ENCODE peak calls at places on chromosomes 13 and 19, in six cellular contexts. M is fibroblast of mammary gland, Z is fibroblast of lung, X is astrocyte of the spinal cord, Y is lower leg skin, V is ovary. C is an unnamed sample.
A peak's percentile ranks its signal among the peaks of the same experiment; 100 is the strongest.

GRCh38 chr13:26656919-26657318 is 99.4 kb downstream of the WASF3 start:
- DNase-seq in Y (no peak), V (no peak), X (peak; percentile 43), M (peak; percentile 70), Z (peak; percentile 58), C (peak; percentile 61)

GRCh38 chr13:41018583-41018909 is 570 bp downstream of the ELF1 start:
- DNase-seq in V (no peak), Y (no peak), X (no peak), Z (no peak), M (no peak), C (no peak)

GRCh38 chr13:29978211-29978610 is 127.8 kb upstream of the UBL3 start:
- DNase-seq in X (no peak), Y (no peak), V (no peak), Z (no peak), M (peak; percentile 65), C (peak; percentile 5)

GRCh38 chr13:27139565-27139964 is 32.0 kb downstream of the USP12 start:
- DNase-seq in Z (no peak), V (no peak), Y (no peak), X (no peak), M (no peak), C (no peak)

GRCh38 chr13:27665761-27666160 is 44.1 kb downstream of the POLR1D start:
- DNase-seq in Z (no peak), V (no peak), X (no peak), M (no peak), Y (no peak), C (no peak)

GRCh38 chr19:55147408-55148251 is 1.4 kb downstream of the TNNT1 start:
- DNase-seq in V (no peak), M (no peak), Y (no peak), X (no peak), Z (no peak), C (no peak)

GRCh38 chr19:34480971-34481821 is at the start of gene WTIP:
- DNase-seq in V (peak; percentile 92), X (peak; percentile 89), Y (no peak), M (peak; percentile 75), Z (peak; percentile 94), C (peak; percentile 95)

GRCh38 chr19:45848922-45849321 is 14.0 kb downstream of the SYMPK start:
- DNase-seq in Z (no peak), V (no peak), X (no peak), M (peak; percentile 6), Y (no peak), C (peak; percentile 17)

GRCh38 chr13:113553541-113554332 is 30.8 kb upstream of the TFDP1 start:
- DNase-seq in Y (peak; percentile 9), V (peak; percentile 32), Z (no peak), X (no peak), M (no peak), C (no peak)

GRCh38 chr19:991174-991931 is 7.2 kb downstream of the WDR18 start:
- DNase-seq in M (peak; percentile 54), Y (no peak), X (peak; percentile 42), V (peak; percentile 54), Z (peak; percentile 22), C (peak; percentile 58)

GRCh38 chr13:106997696-106998095 is 429.8 kb upstream of the ARGLU1 start:
- DNase-seq in Z (no peak), Y (no peak), M (no peak), V (no peak), X (no peak), C (no peak)

GRCh38 chr19:1098177-1099051 is 3.2 kb upstream of the POLR2E start:
- DNase-seq in Z (no peak), X (no peak), M (peak; percentile 51), Y (peak; percentile 64), V (no peak), C (no peak)

GRCh38 chr19:34269968-34270621 is 15.7 kb downstream of the GARRE1 start:
- DNase-seq in V (peak; percentile 44), Z (peak; percentile 83), X (peak; percentile 65), M (peak; percentile 50), Y (peak; percentile 45), C (peak; percentile 90)

GRCh38 chr13:34591801-34592454 is 350.1 kb upstream of the NBEA start:
- DNase-seq in V (no peak), M (no peak), Z (peak; percentile 18), Y (peak; percentile 39), X (no peak), C (no peak)

GRCh38 chr13:76860706-76861105 is 25.5 kb downstream of the KCTD12 start:
- DNase-seq in Z (no peak), X (no peak), V (no peak), Y (no peak), M (no peak), C (no peak)

GRCh38 chr13:100115693-100116254 is 26.9 kb downstream of the PCCA start:
- DNase-seq in X (no peak), M (no peak), V (no peak), Z (no peak), Y (no peak), C (no peak)

GRCh38 chr19:4064551-4065260 is 2.0 kb downstream of the ZBTB7A start:
- DNase-seq in Z (peak; percentile 32), M (peak; percentile 41), X (peak; percentile 35), Y (peak; percentile 60), V (peak; percentile 83), C (no peak)

GRCh38 chr19:50203281-50204080 is at the start of gene MYH14:
- DNase-seq in V (peak; percentile 66), Y (peak; percentile 63), Z (peak; percentile 3), X (peak; percentile 9), M (peak; percentile 34), C (peak; percentile 30)

GRCh38 chr19:53977991-53978731 is 13.3 kb upstream of the CACNG6 start:
- DNase-seq in Y (peak; percentile 31), Z (peak; percentile 90), X (peak; percentile 87), V (no peak), M (peak; percentile 80), C (peak; percentile 97)

GRCh38 chr13:43652751-43653150 is 134.0 kb downstream of the ENOX1 start:
- DNase-seq in X (no peak), V (no peak), Z (no peak), Y (no peak), M (no peak), C (no peak)

GRCh38 chr13:107715496-107715895 is 499.8 kb downstream of the LIG4 start:
- DNase-seq in X (no peak), Y (no peak), M (no peak), Z (no peak), V (no peak), C (no peak)

GRCh38 chr13:37107868-37108267 is 2.4 kb upstream of the CSNK1A1L start:
- DNase-seq in Z (no peak), V (no peak), X (no peak), M (no peak), Y (no peak), C (no peak)

GRCh38 chr19:35908977-35909683 is 1.0 kb upstream of the TYROBP start:
- DNase-seq in Y (peak; percentile 68), M (no peak), Z (no peak), X (no peak), V (no peak), C (no peak)

GRCh38 chr13:40247845-40248244 is 418.6 kb downstream of the FOXO1 start:
- DNase-seq in Y (no peak), M (peak; percentile 60), X (no peak), Z (peak; percentile 18), V (no peak), C (peak; percentile 67)

GRCh38 chr19:1181606-1182005 is 7.5 kb upstream of the SBNO2 start:
- DNase-seq in M (no peak), Z (no peak), V (no peak), Y (no peak), X (no peak), C (no peak)

GRCh38 chr19:4328243-4328990 is 10.2 kb downstream of the STAP2 start:
- DNase-seq in Z (peak; percentile 73), Y (peak; percentile 52), V (peak; percentile 100), M (peak; percentile 93), X (peak; percentile 96), C (peak; percentile 84)

GRCh38 chr19:1445932-1446712 is 3.8 kb upstream of the APC2 start:
- DNase-seq in M (no peak), V (peak; percentile 40), Y (no peak), Z (no peak), X (no peak), C (no peak)

GRCh38 chr13:54366728-54367127 is 1338.1 kb downstream of the OLFM4 start:
- DNase-seq in X (no peak), Z (no peak), V (no peak), Y (no peak), M (no peak), C (no peak)

GRCh38 chr19:44876930-44877530 is 14.0 kb upstream of the TOMM40 start:
- DNase-seq in X (peak; percentile 21), M (no peak), Y (no peak), V (no peak), Z (peak; percentile 28), C (no peak)

DNA sequence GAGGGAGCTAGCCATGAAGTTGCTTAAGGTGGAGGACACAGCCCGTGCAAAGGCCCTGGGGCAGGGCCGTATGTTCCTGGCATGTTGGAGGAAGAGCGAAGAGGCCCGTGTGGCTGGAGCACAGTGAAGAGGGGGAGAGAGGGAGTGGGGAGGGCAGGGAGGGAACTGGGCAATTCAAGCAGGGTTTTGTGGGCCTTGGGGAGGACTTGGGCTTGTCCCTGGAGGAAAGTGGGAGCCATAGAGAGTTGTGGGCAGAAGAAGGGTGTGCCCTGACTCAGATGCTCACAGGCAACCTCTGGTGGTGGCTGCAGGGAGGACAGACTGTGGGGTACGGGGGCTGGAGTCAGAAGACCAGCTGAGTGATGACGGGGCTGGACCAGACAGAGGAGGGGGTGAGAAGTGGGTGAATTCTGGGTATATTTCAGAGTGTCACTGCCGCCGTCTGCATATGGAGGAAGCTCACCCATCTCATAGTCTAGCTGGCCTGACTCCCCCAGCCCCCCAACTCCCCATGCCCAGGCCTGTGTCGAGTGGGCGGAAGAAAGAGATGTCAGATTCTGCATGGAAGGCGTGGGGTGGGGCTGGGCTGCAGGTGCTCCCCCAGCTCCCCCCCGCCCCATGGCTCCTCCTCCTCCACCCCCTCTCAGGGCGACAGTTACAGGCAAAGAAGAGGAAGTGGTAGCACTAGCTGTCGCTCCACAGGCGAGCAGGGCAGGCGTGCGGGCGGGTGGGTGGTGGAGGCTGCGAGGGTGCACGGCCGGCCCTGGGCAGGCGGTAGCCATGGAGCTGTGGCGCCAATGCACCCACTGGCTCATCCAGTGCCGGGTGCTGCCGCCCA is at the start of gene VAV1:
- DNase-seq in Y (no peak), X (no peak), V (no peak), M (no peak), Z (no peak), C (no peak)
- H3K4me3 ChIP-seq in Y (peak within 1 kb of the TSS; percentile 22), X (no peak within 1 kb of the TSS), V (peak within 1 kb of the TSS; percentile 10), M (no peak within 1 kb of the TSS), Z (no peak within 1 kb of the TSS), C (no peak within 1 kb of the TSS)

GRCh38 chr19:56608274-56608964 is 13.3 kb downstream of the ZNF71 start:
- DNase-seq in X (no peak), V (no peak), Z (no peak), M (no peak), Y (no peak), C (no peak)
- TF ChIP-seq CTCF in X (no peak), V (no peak), Z (no peak), M (no peak), Y (no peak), C (no peak)

DNA sequence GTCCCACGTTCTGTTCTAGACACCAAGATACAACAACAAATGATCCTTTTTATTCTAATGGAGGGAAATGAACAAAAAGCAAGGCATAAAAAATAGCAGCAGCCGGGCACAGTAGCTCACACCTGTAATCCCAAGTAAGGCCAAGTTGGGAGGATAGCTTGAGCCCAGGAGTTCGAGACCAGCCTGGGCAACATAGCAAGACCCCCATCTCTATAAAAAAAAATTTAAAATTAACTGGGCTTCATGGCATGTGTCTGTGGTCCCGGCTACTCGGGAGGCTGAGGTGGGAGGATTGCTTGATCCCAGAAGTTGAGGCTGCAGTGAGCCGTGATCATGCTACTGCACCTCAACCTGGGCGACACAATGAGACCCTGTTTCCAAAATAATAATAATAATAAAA is 1.0 kb downstream of the MIA start:
- DNase-seq in Z (no peak), M (no peak), V (no peak), X (no peak), Y (no peak), C (no peak)
- H3K4me3 ChIP-seq in Z (no peak overlapping the region), M (no peak overlapping the region), V (no peak overlapping the region), X (no peak overlapping the region), Y (no peak overlapping the region), C (no peak overlapping the region)

GRCh38 chr13:47549219-47549752 is 451.8 kb downstream of the SUCLA2 start:
- DNase-seq in M (peak; percentile 11), Y (no peak), V (no peak), X (peak; percentile 25), Z (no peak), C (no peak)
- TF ChIP-seq CTCF in M (no peak), Y (no peak), V (no peak), X (peak; percentile 5), Z (no peak), C (no peak)